ENCODE peak calls at places on chromosome 3, in nine cellular contexts. One of them, this sample, is unnamed.

GRCh38 chr3:110307065-110307809 is 764.4 kb upstream of the NECTIN3 start:
- DNase-seq in NCI-H1092 treated with DMSO at 0.1 percent for 48 hours: no peak
- DNase-seq in ACHN: no peak
- DNase-seq in mucosa of descending colon: no peak
- DNase-seq in heart left ventricle: no peak
- DNase-seq in NCI-H1105: no peak
- DNase-seq in CD4-positive, CD25-positive, alpha-beta regulatory T cell: no peak
- DNase-seq in left ventricle myocardium inferior: no peak
- DNase-seq in coronary artery: no peak
- DNase-seq in this sample: no peak

GRCh38 chr3:49707113-49707480 is 12.4 kb downstream of the AMIGO3 start:
- DNase-seq in NCI-H1092 treated with DMSO at 0.1 percent for 48 hours: no peak
- DNase-seq in ACHN: peak
- DNase-seq in mucosa of descending colon: no peak
- DNase-seq in heart left ventricle: no peak
- DNase-seq in NCI-H1105: no peak
- DNase-seq in CD4-positive, CD25-positive, alpha-beta regulatory T cell: no peak
- DNase-seq in left ventricle myocardium inferior: no peak
- DNase-seq in coronary artery: no peak
- DNase-seq in this sample: no peak

GRCh38 chr3:50494136-50494535 is 9.3 kb downstream of the CACNA2D2 start:
- DNase-seq in NCI-H1092 treated with DMSO at 0.1 percent for 48 hours: no peak
- DNase-seq in ACHN: no peak
- DNase-seq in mucosa of descending colon: no peak
- DNase-seq in heart left ventricle: no peak
- DNase-seq in NCI-H1105: no peak
- DNase-seq in CD4-positive, CD25-positive, alpha-beta regulatory T cell: no peak
- DNase-seq in left ventricle myocardium inferior: no peak
- DNase-seq in coronary artery: no peak
- DNase-seq in this sample: no peak

GRCh38 chr3:133463441-133463860 is 63.6 kb downstream of the BFSP2 start:
- DNase-seq in NCI-H1092 treated with DMSO at 0.1 percent for 48 hours: no peak
- DNase-seq in ACHN: no peak
- DNase-seq in mucosa of descending colon: no peak
- DNase-seq in heart left ventricle: no peak
- DNase-seq in NCI-H1105: no peak
- DNase-seq in CD4-positive, CD25-positive, alpha-beta regulatory T cell: no peak
- DNase-seq in left ventricle myocardium inferior: no peak
- DNase-seq in coronary artery: no peak
- DNase-seq in this sample: no peak

GRCh38 chr3:155241559-155241958 is 51.9 kb downstream of the STRIT1 start:
- DNase-seq in NCI-H1092 treated with DMSO at 0.1 percent for 48 hours: no peak
- DNase-seq in ACHN: no peak
- DNase-seq in mucosa of descending colon: no peak
- DNase-seq in heart left ventricle: no peak
- DNase-seq in NCI-H1105: no peak
- DNase-seq in CD4-positive, CD25-positive, alpha-beta regulatory T cell: no peak
- DNase-seq in left ventricle myocardium inferior: no peak
- DNase-seq in coronary artery: no peak
- DNase-seq in this sample: no peak

GRCh38 chr3:82475306-82475705 is 713.9 kb upstream of the GBE1 start:
- DNase-seq in NCI-H1092 treated with DMSO at 0.1 percent for 48 hours: no peak
- DNase-seq in ACHN: no peak
- DNase-seq in mucosa of descending colon: no peak
- DNase-seq in heart left ventricle: no peak
- DNase-seq in NCI-H1105: no peak
- DNase-seq in CD4-positive, CD25-positive, alpha-beta regulatory T cell: no peak
- DNase-seq in left ventricle myocardium inferior: no peak
- DNase-seq in coronary artery: no peak
- DNase-seq in this sample: no peak

GRCh38 chr3:18780941-18781340 is 355.8 kb upstream of the SATB1 start:
- DNase-seq in NCI-H1092 treated with DMSO at 0.1 percent for 48 hours: no peak
- DNase-seq in ACHN: no peak
- DNase-seq in mucosa of descending colon: no peak
- DNase-seq in heart left ventricle: no peak
- DNase-seq in NCI-H1105: no peak
- DNase-seq in CD4-positive, CD25-positive, alpha-beta regulatory T cell: no peak
- DNase-seq in left ventricle myocardium inferior: no peak
- DNase-seq in coronary artery: no peak
- DNase-seq in this sample: no peak

GRCh38 chr3:17290894-17291293 is 406.1 kb downstream of the PLCL2 start:
- DNase-seq in NCI-H1092 treated with DMSO at 0.1 percent for 48 hours: no peak
- DNase-seq in ACHN: no peak
- DNase-seq in mucosa of descending colon: no peak
- DNase-seq in heart left ventricle: no peak
- DNase-seq in NCI-H1105: no peak
- DNase-seq in CD4-positive, CD25-positive, alpha-beta regulatory T cell: no peak
- DNase-seq in left ventricle myocardium inferior: no peak
- DNase-seq in coronary artery: no peak
- DNase-seq in this sample: no peak

GRCh38 chr3:180359381-180360279 is 242.3 kb upstream of the TTC14 start:
- DNase-seq in NCI-H1092 treated with DMSO at 0.1 percent for 48 hours: no peak
- DNase-seq in ACHN: no peak
- DNase-seq in mucosa of descending colon: no peak
- DNase-seq in heart left ventricle: no peak
- DNase-seq in NCI-H1105: no peak
- DNase-seq in CD4-positive, CD25-positive, alpha-beta regulatory T cell: no peak
- DNase-seq in left ventricle myocardium inferior: no peak
- DNase-seq in coronary artery: no peak
- DNase-seq in this sample: no peak